ENCODE peak calls at places on chromosomes 2 and 18, in seven cellular contexts. A, Q, N, D, H, G and U are unnamed samples.

GRCh38 chr18:50273203-50274043 is 7.1 kb upstream of the CFAP53 start:
- DNase-seq in N (no peak), G (no peak), D (no peak), H (no peak), Q (no peak), A (no peak), U (no peak)

GRCh38 chr2:64762301-64762997 is 108.7 kb upstream of the SERTAD2 start:
- DNase-seq in N (no peak), H (no peak), D (no peak), Q (no peak), A (no peak), G (no peak), U (no peak)

GRCh38 chr2:78979380-78980238 is 45.9 kb upstream of the REG3G start:
- DNase-seq in Q (peak), G (no peak), H (peak), N (peak), A (no peak), D (peak), U (peak)

GRCh38 chr2:50691518-50691917 is 340.4 kb downstream of the NRXN1 start:
- DNase-seq in H (no peak), G (no peak), Q (no peak), A (no peak), D (no peak), N (no peak), U (no peak)

GRCh38 chr2:102057502-102058292 is 65.9 kb downstream of the IL1R2 start:
- DNase-seq in A (no peak), G (peak), Q (no peak), H (peak), N (no peak), D (no peak), U (no peak)

GRCh38 chr18:40789286-40789685 is 1165.7 kb upstream of the PIK3C3 start:
- DNase-seq in Q (no peak), N (no peak), D (no peak), A (no peak), H (no peak), G (no peak), U (no peak)

GRCh38 chr18:53799134-53799533 is 425.3 kb downstream of the MBD2 start:
- DNase-seq in H (no peak), G (no peak), A (no peak), N (no peak), D (no peak), Q (no peak), U (no peak)

GRCh38 chr2:131035112-131035825 is 58.0 kb downstream of the FAM168B start:
- DNase-seq in A (no peak), G (no peak), N (peak), H (no peak), D (no peak), Q (peak), U (no peak)

GRCh38 chr2:218375212-218375611 is 6.9 kb upstream of the SLC11A1 start:
- DNase-seq in A (no peak), D (no peak), G (no peak), H (no peak), N (no peak), Q (no peak), U (no peak)

GRCh38 chr18:59540356-59540755 is 156.9 kb downstream of the CCBE1 start:
- DNase-seq in H (no peak), Q (no peak), D (no peak), A (no peak), G (no peak), N (no peak), U (no peak)

GRCh38 chr2:80459028-80459427 is 154.5 kb upstream of the LRRTM1 start:
- DNase-seq in G (no peak), N (no peak), H (no peak), A (no peak), D (no peak), Q (no peak), U (no peak)

GRCh38 chr2:25590921-25591505 is 82.4 kb downstream of the DTNB start:
- DNase-seq in D (no peak), N (no peak), G (no peak), H (no peak), Q (no peak), A (no peak), U (no peak)

GRCh38 chr2:48754874-48755273 is 650 bp downstream of the LHCGR start:
- DNase-seq in N (no peak), A (no peak), Q (peak), H (no peak), G (no peak), D (no peak), U (no peak)

GRCh38 chr2:157839162-157839801 is 36.8 kb downstream of the ACVR1 start:
- DNase-seq in N (peak), A (no peak), G (no peak), Q (peak), H (peak), D (peak), U (no peak)

GRCh38 chr2:20584637-20585321 is 66.1 kb downstream of the HS1BP3 start:
- DNase-seq in A (peak), H (peak), G (no peak), N (no peak), Q (peak), D (peak), U (peak)

GRCh38 chr2:88754585-88755305 is 63.3 kb downstream of the RPIA start:
- DNase-seq in A (no peak), D (no peak), H (no peak), Q (no peak), N (no peak), G (no peak), U (no peak)

GRCh38 chr2:154849482-154849881 is 151.0 kb downstream of the KCNJ3 start:
- DNase-seq in H (no peak), A (no peak), Q (no peak), G (no peak), D (no peak), N (no peak), U (no peak)

GRCh38 chr2:134011936-134012586 is 241.8 kb upstream of the MGAT5 start:
- DNase-seq in A (no peak), Q (no peak), H (no peak), G (no peak), N (no peak), D (no peak), U (no peak)

GRCh38 chr2:238247841-238248440 is 8.1 kb upstream of the HES6 start:
- DNase-seq in Q (no peak), G (no peak), H (no peak), D (no peak), N (no peak), A (no peak), U (no peak)

GRCh38 chr2:85133751-85134254 is 611 bp downstream of the TCF7L1 start:
- DNase-seq in Q (peak), H (no peak), G (no peak), N (peak), A (no peak), D (no peak), U (no peak)

GRCh38 chr2:8123464-8123863 is 558.4 kb upstream of the ID2 start:
- DNase-seq in A (no peak), G (no peak), D (no peak), Q (no peak), H (no peak), N (no peak), U (no peak)

GRCh38 chr2:38997784-38998183 is 108.1 kb downstream of the ARHGEF33 start:
- DNase-seq in A (no peak), N (no peak), D (no peak), Q (no peak), H (peak), G (no peak), U (no peak)

GRCh38 chr2:176125215-176126054 is 2.9 kb downstream of the HOXD9 start:
- DNase-seq in N (no peak), G (no peak), Q (peak), A (no peak), H (no peak), D (no peak), U (no peak)

DNA sequence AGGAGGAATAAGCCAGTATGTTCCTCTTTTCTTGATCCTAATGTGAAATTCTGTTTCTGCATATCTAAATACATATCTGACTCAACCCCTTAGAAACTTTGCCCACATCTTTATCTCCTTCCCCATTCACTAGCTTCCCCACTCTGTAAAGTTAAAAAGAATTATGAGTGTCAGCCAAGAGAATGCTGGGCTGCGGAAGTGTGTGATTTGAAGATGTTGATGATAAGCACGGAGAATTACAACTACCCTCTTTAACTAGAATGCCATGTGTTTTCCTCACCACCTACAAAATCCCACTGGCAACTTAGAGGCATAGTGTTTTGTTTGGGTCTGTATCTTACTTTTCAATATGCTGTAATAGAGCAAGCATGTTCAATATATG is 490.4 kb upstream of the FANCL start:
- DNase-seq in N (no peak), G (no peak), D (peak), H (no peak), A (no peak), Q (no peak), U (no peak)
- TF ChIP-seq SIN3A in N (no peak), G (no peak), D (no peak), H (no peak), A (no peak), Q (no peak), U (no peak)

DNA sequence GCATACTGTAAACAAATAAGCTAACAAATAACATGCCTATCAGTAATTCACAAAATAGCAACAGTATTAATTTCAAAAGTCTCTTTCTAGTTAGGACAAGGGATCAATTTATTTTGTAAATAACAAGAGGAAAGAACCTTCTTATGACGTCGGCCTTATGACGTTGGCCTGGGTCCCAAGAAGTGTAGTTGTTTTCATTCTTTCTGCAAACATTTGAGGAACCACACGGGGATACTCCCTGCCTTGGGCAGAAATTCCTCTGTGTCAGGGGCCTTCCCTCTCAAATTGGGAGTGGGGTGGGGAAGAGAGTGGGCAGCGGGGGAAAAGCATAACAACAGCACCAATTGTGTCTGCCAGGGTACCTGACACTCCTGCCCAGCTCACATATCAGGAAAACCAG is 1.3 kb downstream of the CCDC68 start:
- DNase-seq in D (no peak), A (no peak), G (no peak), Q (no peak), H (no peak), N (no peak), U (no peak)
- TF ChIP-seq POLR2AphosphoS5 in D (no peak), A (no peak), G (no peak), Q (no peak), H (no peak), N (no peak), U (no peak)

GRCh38 chr2:27582695-27583389 is at the start of gene ZNF512:
- DNase-seq in H (peak), N (peak), A (peak), D (peak), G (peak), Q (peak), U (peak)
- TF ChIP-seq SIN3A in H (peak), N (peak), A (peak), D (peak), G (peak), Q (no peak), U (no peak)

GRCh38 chr18:25350561-25351201 is 1.3 kb downstream of the ZNF521 start:
- DNase-seq in D (no peak), N (peak), H (no peak), Q (peak), A (no peak), G (no peak), U (no peak)

GRCh38 chr18:25353080-25353479 is 1.1 kb upstream of the ZNF521 start:
- DNase-seq in H (no peak), D (no peak), Q (no peak), A (no peak), G (no peak), N (no peak), U (no peak)

GRCh38 chr18:25352629-25353005 is 651 bp upstream of the ZNF521 start:
- DNase-seq in N (no peak), Q (no peak), H (no peak), G (no peak), D (no peak), A (no peak), U (no peak)

GRCh38 chr18:25351280-25351772 is 640 bp downstream of the ZNF521 start:
- DNase-seq in Q (no peak), H (no peak), N (no peak), A (no peak), D (no peak), G (no peak), U (no peak)

DNA sequence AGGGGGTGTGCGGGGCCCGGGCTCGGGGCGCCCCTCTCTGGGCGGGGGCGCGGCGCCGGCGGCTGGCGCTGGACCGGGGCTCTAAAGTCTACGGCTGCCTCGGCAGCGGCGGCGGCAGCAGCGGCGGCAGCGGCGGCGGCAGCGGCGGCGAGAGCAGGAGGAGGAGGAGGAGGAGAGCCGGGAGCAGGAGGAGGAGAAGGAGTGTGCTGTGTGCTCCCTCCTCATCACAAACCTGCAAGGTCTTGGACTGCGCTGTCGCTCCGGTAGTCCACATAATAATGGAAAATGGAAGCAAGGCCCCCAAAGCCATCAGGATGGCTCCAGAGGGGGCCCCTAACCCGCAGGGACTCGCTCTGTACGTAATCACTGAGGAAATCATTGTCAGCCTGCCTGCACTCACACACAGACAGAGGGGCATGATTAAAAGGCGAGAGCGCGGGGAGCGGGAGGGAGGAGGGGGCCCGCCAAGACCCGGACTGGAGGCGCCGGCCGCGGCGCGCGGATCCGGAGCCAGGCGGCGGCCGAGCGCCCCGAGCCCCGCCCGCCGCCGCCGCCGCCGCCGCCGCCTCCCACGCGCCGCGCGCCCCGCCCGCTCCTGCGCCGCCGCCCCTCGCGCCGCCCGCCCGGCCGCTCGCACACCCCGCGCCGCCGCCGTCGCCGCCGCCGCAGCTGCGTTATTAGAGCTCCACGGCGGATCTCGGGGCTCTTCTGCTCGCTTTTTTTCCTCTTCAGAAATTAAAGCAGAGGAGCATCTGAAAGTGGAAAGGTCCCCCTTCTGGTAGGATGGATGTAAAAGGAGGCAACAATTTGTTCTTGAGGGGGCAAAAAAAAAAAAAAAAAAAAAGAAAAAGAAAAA is at the start of gene ZNF521:
- DNase-seq in A (peak), D (peak), H (peak), Q (peak), G (no peak), N (peak), U (no peak)
- TF ChIP-seq POLR2AphosphoS5 in A (no peak), D (no peak), H (no peak), Q (peak), G (no peak), N (peak), U (no peak)

DNA sequence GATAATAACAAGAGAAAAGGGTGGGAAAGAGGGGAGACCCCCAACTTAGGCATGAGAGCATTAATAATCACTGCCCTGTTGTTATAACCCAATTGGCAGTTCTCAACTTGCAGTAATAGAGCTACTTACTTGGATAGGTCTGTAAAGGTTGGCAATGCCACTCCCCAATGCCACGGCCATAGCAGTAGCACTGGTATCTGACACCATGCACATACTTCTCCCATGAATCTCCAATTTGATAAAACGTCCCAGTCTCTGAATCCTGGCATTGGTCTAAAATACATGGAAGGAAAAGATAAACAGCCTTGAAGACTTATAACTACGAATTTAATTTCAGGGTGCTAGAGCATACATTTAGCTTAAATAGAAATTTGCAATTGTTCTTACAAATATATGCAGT is 16.8 kb downstream of the FN1 start:
- DNase-seq in D (no peak), N (no peak), H (no peak), A (no peak), Q (no peak), G (no peak), U (no peak)
- TF ChIP-seq SIN3A in D (no peak), N (no peak), H (no peak), A (no peak), Q (no peak), G (no peak), U (no peak)

GRCh38 chr2:230155359-230155758 is 64.4 kb downstream of the SP110 start:
- DNase-seq in G (no peak), A (no peak), H (no peak), Q (no peak), N (no peak), D (no peak), U (no peak)
- TF ChIP-seq POLR2AphosphoS5 in G (no peak), A (no peak), H (no peak), Q (no peak), N (no peak), D (no peak), U (no peak)